ENCODE peak calls at places on chromosomes 12 and 14, in ten cellular contexts. Q, B, F, A, E, I, J, T, D and K are unnamed samples.

GRCh38 chr14:73809386-73809785 is 42.2 kb upstream of the PTGR2 start:
- DNase-seq in I (no peak), J (no peak), F (no peak), T (no peak), B (no peak), E (no peak), D (no peak), A (no peak), Q (no peak), K (no peak)

GRCh38 chr14:44782775-44783238 is 178.9 kb downstream of the KLHL28 start:
- DNase-seq in I (no peak), J (no peak), Q (no peak), D (no peak), F (peak), B (no peak), A (peak), E (no peak), T (no peak), K (no peak)

GRCh38 chr14:30085943-30086342 is 158.3 kb upstream of the PRKD1 start:
- DNase-seq in D (no peak), A (no peak), E (peak), I (no peak), Q (no peak), F (no peak), B (no peak), T (no peak), J (no peak), K (no peak)

GRCh38 chr12:53496752-53497032 is 2.6 kb downstream of the MAP3K12 start:
- DNase-seq in D (no peak), B (no peak), A (no peak), I (no peak), E (no peak), F (no peak), J (no peak), T (no peak), Q (no peak), K (no peak)

GRCh38 chr12:34288963-34289345 is 266.7 kb downstream of the ALG10 start:
- DNase-seq in D (peak), E (no peak), Q (no peak), B (no peak), A (no peak), I (no peak), T (no peak), J (no peak), F (no peak), K (no peak)

GRCh38 chr12:13661005-13661887 is 320.2 kb downstream of the GRIN2B start:
- DNase-seq in E (no peak), B (no peak), I (peak), T (peak), D (peak), Q (peak), F (peak), A (peak), J (peak), K (peak)

GRCh38 chr14:28242895-28243294 is 523.7 kb upstream of the FOXG1 start:
- DNase-seq in A (no peak), F (no peak), J (no peak), E (no peak), B (no peak), I (no peak), Q (no peak), T (no peak), D (no peak), K (no peak)

GRCh38 chr12:122366685-122367475 is 55.6 kb downstream of the CLIP1 start:
- DNase-seq in J (no peak), B (no peak), F (peak), A (peak), E (no peak), T (peak), I (no peak), D (peak), Q (peak), K (peak)

GRCh38 chr14:24965934-24966593 is 83.9 kb downstream of the STXBP6 start:
- DNase-seq in A (peak), T (peak), F (peak), J (peak), B (no peak), E (no peak), Q (no peak), D (peak), I (no peak), K (peak)

GRCh38 chr12:103505371-103506236 is 9.8 kb upstream of the C12orf42 start:
- DNase-seq in A (no peak), D (no peak), Q (no peak), E (no peak), T (no peak), J (no peak), B (no peak), F (no peak), I (no peak), K (no peak)

GRCh38 chr12:113103756-113104450 is 31.7 kb downstream of the RASAL1 start:
- DNase-seq in B (no peak), T (no peak), A (no peak), F (no peak), J (peak), D (peak), E (no peak), I (peak), Q (peak), K (no peak)

GRCh38 chr12:50734409-50735263 is 29.3 kb upstream of the ATF1 start:
- DNase-seq in T (no peak), Q (peak), J (peak), I (no peak), D (no peak), A (peak), F (peak), E (no peak), B (no peak), K (peak)

GRCh38 chr12:123905319-123905925 is 67.2 kb downstream of the CCDC92 start:
- DNase-seq in I (no peak), J (peak), F (peak), B (peak), D (peak), E (no peak), Q (peak), A (peak), T (peak), K (peak)

GRCh38 chr12:94329366-94329765 is 130.3 kb downstream of the CEP83 start:
- DNase-seq in A (no peak), Q (no peak), J (no peak), B (no peak), E (no peak), I (no peak), F (no peak), T (no peak), D (no peak), K (no peak)

GRCh38 chr12:81639196-81639595 is 120.0 kb downstream of the PPFIA2 start:
- DNase-seq in B (no peak), A (no peak), F (no peak), J (no peak), E (no peak), D (no peak), T (no peak), Q (no peak), I (no peak), K (peak)

GRCh38 chr14:49240383-49240782 is 345.8 kb downstream of the RPS29 start:
- DNase-seq in D (no peak), Q (no peak), I (no peak), F (no peak), B (no peak), E (no peak), T (no peak), J (no peak), A (no peak), K (no peak)

GRCh38 chr12:49636979-49637378 is 13.6 kb downstream of the PRPF40B start:
- DNase-seq in T (peak), E (peak), Q (peak), A (peak), D (peak), J (peak), B (no peak), I (no peak), F (peak), K (peak)

DNA sequence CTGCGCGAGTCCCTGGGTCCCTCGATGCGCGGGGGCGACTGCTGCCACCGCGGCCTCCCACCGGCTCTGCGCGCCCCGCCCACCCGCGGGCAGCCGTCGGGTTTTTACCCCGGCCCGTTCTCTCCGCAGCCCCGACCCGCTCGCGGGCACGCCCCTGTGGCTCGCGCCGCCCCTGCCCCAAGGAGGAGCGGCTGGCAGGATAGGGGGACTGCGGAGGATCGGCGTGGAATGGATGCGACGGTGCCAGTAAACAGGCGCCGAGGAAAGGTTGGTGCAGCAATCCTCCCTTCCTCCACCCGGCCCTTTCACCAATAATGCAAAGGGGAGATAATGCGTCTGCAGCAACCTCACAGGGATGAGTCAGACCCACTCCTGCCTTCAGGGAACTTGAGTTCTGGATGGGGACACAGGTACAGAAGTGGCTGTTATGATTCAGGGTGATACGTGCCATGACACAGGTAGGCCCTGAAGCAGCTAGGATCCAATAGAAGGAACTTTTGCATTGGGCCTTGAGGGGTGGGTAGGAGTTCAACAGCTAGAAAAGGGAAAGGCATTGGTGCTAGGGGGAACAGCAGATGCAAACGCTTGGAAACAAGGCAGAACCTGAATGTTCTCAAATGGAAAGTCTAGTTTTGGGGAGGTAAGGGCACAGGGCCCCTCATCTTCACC is 554 bp upstream of the DEGS2 start:
- DNase-seq in D (no peak), T (no peak), I (no peak), J (no peak), B (no peak), A (no peak), F (no peak), Q (peak), E (no peak), K (no peak)
- H3K4me3 ChIP-seq in D (no peak), T (peak), I (peak), J (peak), B (peak), A (no peak), F (no peak), Q (peak), E (peak), K (no peak)

DNA sequence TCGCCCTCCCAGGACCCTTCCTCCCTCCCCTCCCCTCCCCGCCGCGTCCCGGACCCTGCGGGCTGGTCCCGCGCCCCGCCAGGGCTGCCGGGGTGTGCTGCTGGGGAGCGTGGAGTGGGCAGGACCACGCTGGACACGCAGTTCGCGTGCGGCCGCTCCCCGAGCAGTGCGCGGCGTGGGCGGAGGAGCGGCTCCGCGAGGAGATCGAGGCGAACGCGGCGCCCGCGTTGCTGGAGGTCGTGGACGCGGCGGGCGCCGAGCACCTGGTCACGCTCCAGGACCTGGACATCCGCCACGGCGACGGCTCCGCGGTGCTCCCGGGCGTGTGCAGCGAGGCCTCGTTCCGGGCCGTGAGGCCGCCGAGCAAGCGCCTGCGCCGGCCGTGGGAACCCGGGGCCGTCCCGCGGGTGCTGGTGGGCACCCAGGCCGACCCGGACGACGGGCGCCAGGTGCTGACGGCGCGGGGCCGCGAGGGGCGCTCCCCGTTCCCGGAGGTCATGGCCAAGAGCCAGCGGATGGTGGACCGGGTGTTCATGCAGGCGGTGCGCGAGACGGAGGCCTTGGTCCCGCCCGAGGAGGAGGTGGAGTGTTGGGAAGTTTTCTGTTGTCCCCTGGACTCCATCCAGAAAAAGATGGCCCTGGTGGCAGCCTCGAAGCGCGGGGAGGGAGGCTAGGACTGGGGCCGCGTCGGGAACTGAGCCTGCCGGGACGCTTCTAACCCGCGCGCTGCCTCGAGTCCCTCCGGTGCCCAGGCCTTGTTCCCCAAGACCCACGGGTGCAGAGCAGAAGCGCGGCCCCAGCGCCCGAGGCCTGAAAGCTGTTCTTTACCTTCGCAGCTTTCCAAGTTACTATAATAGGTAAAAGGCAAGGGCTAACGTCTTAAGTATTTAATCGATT is 54.7 kb upstream of the EIF5 start:
- DNase-seq in T (no peak), I (peak), F (no peak), Q (peak), E (no peak), A (no peak), J (no peak), D (no peak), B (no peak), K (no peak)
- TF ChIP-seq CTCF in T (no peak), I (no peak), F (no peak), Q (no peak), E (no peak), A (no peak), J (no peak), D (no peak), B (no peak), K (no peak)

GRCh38 chr14:77375164-77375950 is 1.5 kb downstream of the TMED8 start:
- DNase-seq in Q (no peak), I (no peak), D (no peak), B (no peak), F (no peak), E (no peak), T (no peak), A (no peak), J (no peak), K (no peak)
- H3K4me3 ChIP-seq in Q (peak), I (no peak), D (no peak), B (peak), F (peak), E (peak), T (no peak), A (no peak), J (peak), K (peak)

GRCh38 chr14:34874386-34875030 is 652 bp downstream of the BAZ1A start:
- DNase-seq in A (peak), F (peak), D (peak), B (no peak), J (peak), Q (peak), I (peak), T (peak), E (peak), K (peak)
- TF ChIP-seq CTCF in A (no peak), F (peak), D (no peak), B (no peak), J (peak), Q (no peak), I (no peak), T (no peak), E (no peak), K (no peak)

DNA sequence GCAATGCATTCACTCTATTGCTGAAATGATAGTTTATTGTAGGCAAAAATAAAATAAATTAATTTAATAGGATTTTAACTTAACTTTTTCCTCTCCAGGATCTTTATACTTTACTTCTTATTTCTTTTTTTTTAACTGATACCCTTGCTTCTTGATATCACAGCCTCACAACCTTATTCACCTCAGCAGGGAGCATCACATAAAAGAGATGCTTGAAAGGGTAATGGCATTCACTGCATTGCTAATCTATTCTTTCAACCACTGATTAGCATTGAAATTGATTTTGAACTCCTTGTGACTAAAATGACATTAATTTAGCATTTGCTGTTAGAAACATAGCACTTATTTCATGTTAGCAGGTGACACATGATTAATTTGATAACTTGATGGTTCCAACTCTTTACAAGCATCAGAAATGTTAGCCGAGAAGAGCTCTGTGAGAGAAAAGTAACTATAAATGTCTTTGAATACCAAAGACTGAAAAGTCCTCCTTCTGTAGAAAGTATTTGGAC is 689.5 kb upstream of the MGAT4C start:
- DNase-seq in F (no peak), D (no peak), Q (peak), J (no peak), I (no peak), B (no peak), T (no peak), E (no peak), A (no peak), K (no peak)
- H3K4me3 ChIP-seq in F (no peak), D (no peak), Q (no peak), J (no peak), I (no peak), B (no peak), T (no peak), E (no peak), A (no peak), K (no peak)

GRCh38 chr14:97010491-97011160 is 213.4 kb downstream of the VRK1 start:
- DNase-seq in D (no peak), E (no peak), J (no peak), B (no peak), F (no peak), I (no peak), T (no peak), Q (peak), A (no peak), K (no peak)
- TF ChIP-seq CTCF in D (no peak), E (no peak), J (no peak), B (no peak), F (no peak), I (no peak), T (no peak), Q (peak), A (no peak), K (no peak)

DNA sequence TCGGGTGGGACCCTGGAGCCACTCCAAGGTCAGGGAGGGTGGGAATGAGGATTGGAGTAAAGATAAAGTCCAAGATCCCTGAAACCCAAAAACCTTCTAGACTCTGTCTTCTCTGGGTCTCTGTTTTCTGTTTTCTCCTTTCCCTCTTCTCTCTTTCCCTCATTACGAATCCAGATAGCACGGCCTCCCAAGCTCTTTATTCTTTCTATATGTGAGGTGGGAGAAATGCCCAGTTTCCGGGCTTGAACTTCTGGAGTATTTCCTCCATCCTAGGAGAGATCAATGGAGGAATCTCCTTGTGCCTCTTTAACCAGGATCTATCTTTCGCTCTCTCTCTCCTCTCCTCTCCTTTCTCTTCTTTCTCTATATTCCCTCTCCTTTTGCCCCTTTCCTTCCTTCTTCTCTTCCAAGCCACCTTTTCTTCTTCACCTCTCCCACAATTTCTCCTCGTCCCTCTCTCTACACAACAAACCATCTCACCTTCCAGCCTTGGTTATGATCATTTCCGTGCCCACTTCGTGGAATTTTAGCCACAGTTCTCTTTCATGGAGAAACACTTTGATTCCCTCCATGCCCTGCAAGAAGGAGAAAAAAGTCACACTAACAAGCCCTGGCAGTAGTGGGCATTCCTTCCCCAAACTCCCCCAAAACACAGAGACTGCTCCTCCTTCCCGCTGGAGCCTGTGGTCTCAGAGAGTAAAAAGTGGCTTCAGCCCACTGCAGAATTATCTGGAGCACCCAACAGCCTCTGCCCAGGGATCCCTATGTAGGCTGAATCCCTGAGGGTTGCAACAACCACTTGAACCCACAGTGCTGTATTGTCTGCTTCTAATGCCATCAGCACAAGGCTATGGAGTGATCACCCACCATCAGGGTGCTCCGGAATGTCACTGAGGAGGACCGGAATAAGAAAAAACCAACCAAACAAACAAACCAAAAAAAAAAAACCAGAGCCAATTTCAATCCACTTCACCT is 4.3 kb downstream of the TBX5 start:
- DNase-seq in Q (no peak), B (no peak), J (no peak), A (no peak), I (no peak), F (no peak), T (no peak), D (no peak), E (no peak), K (peak)
- H3K4me3 ChIP-seq in Q (peak), B (no peak), J (peak), A (no peak), I (no peak), F (no peak), T (no peak), D (no peak), E (peak), K (peak)